ENCODE peak calls at places on chromosomes 6 and 20, in six cellular contexts. One of them, this sample, is unnamed.

GRCh38 chr20:44423480-44423879 is 52.2 kb upstream of the TTPAL start:
- DNase-seq in MM.1S: no peak
- DNase-seq in fibroblast of lung: no peak
- DNase-seq in stomach: no peak
- DNase-seq in effector CD4-positive, alpha-beta T cell: no peak
- DNase-seq in small intestine: no peak
- DNase-seq in this sample: no peak

GRCh38 chr6:90286884-90287488 is 9.7 kb downstream of the BACH2 start:
- DNase-seq in MM.1S: peak
- DNase-seq in fibroblast of lung: peak
- DNase-seq in stomach: peak
- DNase-seq in effector CD4-positive, alpha-beta T cell: no peak
- DNase-seq in small intestine: peak
- DNase-seq in this sample: peak

GRCh38 chr20:35020108-35021031 is 64.7 kb downstream of the MYH7B start:
- DNase-seq in MM.1S: no peak
- DNase-seq in fibroblast of lung: no peak
- DNase-seq in stomach: no peak
- DNase-seq in effector CD4-positive, alpha-beta T cell: no peak
- DNase-seq in small intestine: no peak
- DNase-seq in this sample: no peak

GRCh38 chr6:165652766-165653165 is 10.3 kb downstream of the PDE10A start:
- DNase-seq in MM.1S: no peak
- DNase-seq in fibroblast of lung: no peak
- DNase-seq in stomach: no peak
- DNase-seq in effector CD4-positive, alpha-beta T cell: no peak
- DNase-seq in small intestine: no peak
- DNase-seq in this sample: no peak

GRCh38 chr6:116396451-116396850 is 25.7 kb downstream of the DSE start:
- DNase-seq in MM.1S: no peak
- DNase-seq in fibroblast of lung: peak
- DNase-seq in stomach: no peak
- DNase-seq in effector CD4-positive, alpha-beta T cell: no peak
- DNase-seq in small intestine: no peak
- DNase-seq in this sample: no peak

GRCh38 chr6:168035098-168035660 is 37.7 kb downstream of the KIF25 start:
- DNase-seq in MM.1S: no peak
- DNase-seq in fibroblast of lung: peak
- DNase-seq in stomach: peak
- DNase-seq in effector CD4-positive, alpha-beta T cell: no peak
- DNase-seq in small intestine: peak
- DNase-seq in this sample: peak

GRCh38 chr20:43409041-43409913 is 48.4 kb upstream of the SRSF6 start:
- DNase-seq in MM.1S: peak
- DNase-seq in fibroblast of lung: peak
- DNase-seq in stomach: no peak
- DNase-seq in effector CD4-positive, alpha-beta T cell: no peak
- DNase-seq in small intestine: peak
- DNase-seq in this sample: peak

GRCh38 chr20:11170565-11170964 is 496.8 kb upstream of the JAG1 start:
- DNase-seq in MM.1S: no peak
- DNase-seq in fibroblast of lung: peak
- DNase-seq in stomach: no peak
- DNase-seq in effector CD4-positive, alpha-beta T cell: no peak
- DNase-seq in small intestine: no peak
- DNase-seq in this sample: no peak

GRCh38 chr20:51871943-51872342 is 69.6 kb upstream of the SALL4 start:
- DNase-seq in MM.1S: no peak
- DNase-seq in fibroblast of lung: no peak
- DNase-seq in stomach: no peak
- DNase-seq in effector CD4-positive, alpha-beta T cell: no peak
- DNase-seq in small intestine: no peak
- DNase-seq in this sample: no peak

GRCh38 chr6:12033770-12034169 is 21.7 kb downstream of the HIVEP1 start:
- DNase-seq in MM.1S: no peak
- DNase-seq in fibroblast of lung: peak
- DNase-seq in stomach: no peak
- DNase-seq in effector CD4-positive, alpha-beta T cell: no peak
- DNase-seq in small intestine: peak
- DNase-seq in this sample: no peak

GRCh38 chr6:92479821-92480220 is 939.5 kb downstream of the EPHA7 start:
- DNase-seq in MM.1S: peak
- DNase-seq in fibroblast of lung: peak
- DNase-seq in stomach: no peak
- DNase-seq in effector CD4-positive, alpha-beta T cell: no peak
- DNase-seq in small intestine: no peak
- DNase-seq in this sample: no peak

GRCh38 chr20:46261456-46262253 is 46.6 kb downstream of the CDH22 start:
- DNase-seq in MM.1S: no peak
- DNase-seq in fibroblast of lung: no peak
- DNase-seq in stomach: no peak
- DNase-seq in effector CD4-positive, alpha-beta T cell: no peak
- DNase-seq in small intestine: no peak
- DNase-seq in this sample: no peak

GRCh38 chr6:169210611-169211010 is 43.0 kb downstream of the THBS2 start:
- DNase-seq in MM.1S: no peak
- DNase-seq in fibroblast of lung: peak
- DNase-seq in stomach: no peak
- DNase-seq in effector CD4-positive, alpha-beta T cell: no peak
- DNase-seq in small intestine: no peak
- DNase-seq in this sample: no peak

GRCh38 chr6:129342243-129342642 is 367.7 kb downstream of the ARHGAP18 start:
- DNase-seq in MM.1S: no peak
- DNase-seq in fibroblast of lung: no peak
- DNase-seq in stomach: no peak
- DNase-seq in effector CD4-positive, alpha-beta T cell: no peak
- DNase-seq in small intestine: no peak
- DNase-seq in this sample: no peak

GRCh38 chr20:55561259-55561658 is 444.1 kb downstream of the CBLN4 start:
- DNase-seq in MM.1S: no peak
- DNase-seq in fibroblast of lung: peak
- DNase-seq in stomach: no peak
- DNase-seq in effector CD4-positive, alpha-beta T cell: no peak
- DNase-seq in small intestine: no peak
- DNase-seq in this sample: no peak

GRCh38 chr6:157946865-157947532 is 34.7 kb upstream of the SYNJ2 start:
- DNase-seq in MM.1S: peak
- DNase-seq in fibroblast of lung: no peak
- DNase-seq in stomach: no peak
- DNase-seq in effector CD4-positive, alpha-beta T cell: no peak
- DNase-seq in small intestine: no peak
- DNase-seq in this sample: peak

GRCh38 chr20:48795058-48795457 is 32.7 kb downstream of the PREX1 start:
- DNase-seq in MM.1S: no peak
- DNase-seq in fibroblast of lung: no peak
- DNase-seq in stomach: no peak
- DNase-seq in effector CD4-positive, alpha-beta T cell: no peak
- DNase-seq in small intestine: no peak
- DNase-seq in this sample: no peak

GRCh38 chr6:389622-390021 is 1.9 kb upstream of the IRF4 start:
- DNase-seq in MM.1S: peak
- DNase-seq in fibroblast of lung: no peak
- DNase-seq in stomach: no peak
- DNase-seq in effector CD4-positive, alpha-beta T cell: no peak
- DNase-seq in small intestine: no peak
- DNase-seq in this sample: no peak

GRCh38 chr20:36010081-36010480 is 41.7 kb downstream of the CNBD2 start:
- DNase-seq in MM.1S: no peak
- DNase-seq in fibroblast of lung: no peak
- DNase-seq in stomach: no peak
- DNase-seq in effector CD4-positive, alpha-beta T cell: no peak
- DNase-seq in small intestine: no peak
- DNase-seq in this sample: no peak

GRCh38 chr6:157442296-157442695 is 61.3 kb downstream of the ZDHHC14 start:
- DNase-seq in MM.1S: no peak
- DNase-seq in fibroblast of lung: peak
- DNase-seq in stomach: no peak
- DNase-seq in effector CD4-positive, alpha-beta T cell: no peak
- DNase-seq in small intestine: no peak
- DNase-seq in this sample: no peak

GRCh38 chr20:18032977-18033892 is 24.5 kb downstream of the OVOL2 start:
- DNase-seq in MM.1S: no peak
- DNase-seq in fibroblast of lung: no peak
- DNase-seq in stomach: no peak
- DNase-seq in effector CD4-positive, alpha-beta T cell: no peak
- DNase-seq in small intestine: peak
- DNase-seq in this sample: peak

GRCh38 chr6:28884423-28885148 is 39.2 kb downstream of the TRIM27 start:
- DNase-seq in MM.1S: peak
- DNase-seq in fibroblast of lung: no peak
- DNase-seq in stomach: no peak
- DNase-seq in effector CD4-positive, alpha-beta T cell: peak
- DNase-seq in small intestine: peak
- DNase-seq in this sample: peak

GRCh38 chr6:27889628-27890315 is 22.4 kb downstream of the OR2B2 start:
- DNase-seq in MM.1S: peak
- DNase-seq in fibroblast of lung: no peak
- DNase-seq in stomach: no peak
- DNase-seq in effector CD4-positive, alpha-beta T cell: no peak
- DNase-seq in small intestine: no peak
- DNase-seq in this sample: peak

GRCh38 chr6:111804627-111805235 is 68.5 kb downstream of the FYN start:
- DNase-seq in MM.1S: peak
- DNase-seq in fibroblast of lung: peak
- DNase-seq in stomach: peak
- DNase-seq in effector CD4-positive, alpha-beta T cell: peak
- DNase-seq in small intestine: peak
- DNase-seq in this sample: peak

GRCh38 chr20:32536861-32537656 is 48.1 kb downstream of the NOL4L start:
- DNase-seq in MM.1S: peak
- DNase-seq in fibroblast of lung: no peak
- DNase-seq in stomach: peak
- DNase-seq in effector CD4-positive, alpha-beta T cell: peak
- DNase-seq in small intestine: peak
- DNase-seq in this sample: no peak

GRCh38 chr6:121442591-121442990 is 7.1 kb downstream of the GJA1 start:
- DNase-seq in MM.1S: no peak
- DNase-seq in fibroblast of lung: peak
- DNase-seq in stomach: no peak
- DNase-seq in effector CD4-positive, alpha-beta T cell: no peak
- DNase-seq in small intestine: no peak
- DNase-seq in this sample: no peak

GRCh38 chr6:25259756-25260155 is 19.4 kb upstream of the CARMIL1 start:
- DNase-seq in MM.1S: no peak
- DNase-seq in fibroblast of lung: no peak
- DNase-seq in stomach: no peak
- DNase-seq in effector CD4-positive, alpha-beta T cell: no peak
- DNase-seq in small intestine: no peak
- DNase-seq in this sample: no peak

GRCh38 chr6:23308166-23308565 is 738.8 kb downstream of the HDGFL1 start:
- DNase-seq in MM.1S: no peak
- DNase-seq in fibroblast of lung: no peak
- DNase-seq in stomach: peak
- DNase-seq in effector CD4-positive, alpha-beta T cell: no peak
- DNase-seq in small intestine: no peak
- DNase-seq in this sample: no peak

GRCh38 chr20:13468166-13468565 is 170.6 kb downstream of the TASP1 start:
- DNase-seq in MM.1S: no peak
- DNase-seq in fibroblast of lung: peak
- DNase-seq in stomach: no peak
- DNase-seq in effector CD4-positive, alpha-beta T cell: no peak
- DNase-seq in small intestine: no peak
- DNase-seq in this sample: peak

GRCh38 chr6:156899532-156899931 is 122.4 kb downstream of the ARID1B start:
- DNase-seq in MM.1S: no peak
- DNase-seq in fibroblast of lung: no peak
- DNase-seq in stomach: no peak
- DNase-seq in effector CD4-positive, alpha-beta T cell: no peak
- DNase-seq in small intestine: no peak
- DNase-seq in this sample: no peak

GRCh38 chr20:62651285-62652021 is 9.2 kb downstream of the SLCO4A1 start:
- DNase-seq in MM.1S: peak
- DNase-seq in fibroblast of lung: no peak
- DNase-seq in stomach: peak
- DNase-seq in effector CD4-positive, alpha-beta T cell: peak
- DNase-seq in small intestine: peak
- DNase-seq in this sample: peak